ENCODE peak calls at places on chromosomes 2 and 18, in seven cellular contexts. One of them, this sample, is unnamed.

GRCh38 chr2:9768388-9768787 is 74.9 kb upstream of the TAF1B start:
- DNase-seq in AG04450: no peak
- DNase-seq in cardiac muscle cell: peak; percentile 85
- DNase-seq in PC-3: no peak
- DNase-seq in body of pancreas: peak; percentile 87
- DNase-seq in neuronal stem cell: peak; percentile 51
- DNase-seq in CD8-positive, alpha-beta memory T cell: no peak
- DNase-seq in this sample: no peak

GRCh38 chr18:6745504-6746031 is 16.1 kb downstream of the ARHGAP28 start:
- DNase-seq in cardiac muscle cell: no peak
- DNase-seq in body of pancreas: no peak
- DNase-seq in AG04450: no peak
- DNase-seq in CD8-positive, alpha-beta memory T cell: no peak
- DNase-seq in PC-3: no peak
- DNase-seq in neuronal stem cell: no peak
- DNase-seq in this sample: no peak

GRCh38 chr2:131077966-131078365 is 15.3 kb downstream of the FAM168B start:
- DNase-seq in PC-3: no peak
- DNase-seq in cardiac muscle cell: no peak
- DNase-seq in neuronal stem cell: no peak
- DNase-seq in CD8-positive, alpha-beta memory T cell: no peak
- DNase-seq in body of pancreas: no peak
- DNase-seq in AG04450: no peak
- DNase-seq in this sample: no peak

GRCh38 chr2:58557166-58557565 is 316.0 kb upstream of the FANCL start:
- DNase-seq in body of pancreas: no peak
- DNase-seq in AG04450: no peak
- DNase-seq in cardiac muscle cell: no peak
- DNase-seq in CD8-positive, alpha-beta memory T cell: no peak
- DNase-seq in neuronal stem cell: peak; percentile 38
- DNase-seq in PC-3: no peak
- DNase-seq in this sample: no peak

GRCh38 chr2:47429795-47430194 is 26.8 kb downstream of the MSH2 start:
- DNase-seq in PC-3: peak; percentile 82
- DNase-seq in CD8-positive, alpha-beta memory T cell: no peak
- DNase-seq in body of pancreas: no peak
- DNase-seq in neuronal stem cell: no peak
- DNase-seq in AG04450: no peak
- DNase-seq in cardiac muscle cell: no peak
- DNase-seq in this sample: no peak

GRCh38 chr18:11981633-11982366 is 493 bp downstream of the IMPA2 start:
- DNase-seq in AG04450: no peak
- DNase-seq in body of pancreas: peak; percentile 52
- DNase-seq in CD8-positive, alpha-beta memory T cell: no peak
- DNase-seq in neuronal stem cell: peak; percentile 69
- DNase-seq in cardiac muscle cell: peak; percentile 58
- DNase-seq in PC-3: peak; percentile 46
- DNase-seq in this sample: peak; percentile 46

GRCh38 chr2:118185210-118186109 is 97.2 kb downstream of the INSIG2 start:
- DNase-seq in body of pancreas: peak; percentile 69
- DNase-seq in PC-3: peak; percentile 55
- DNase-seq in CD8-positive, alpha-beta memory T cell: peak; percentile 59
- DNase-seq in cardiac muscle cell: peak; percentile 76
- DNase-seq in neuronal stem cell: peak; percentile 45
- DNase-seq in AG04450: no peak
- DNase-seq in this sample: peak; percentile 14

GRCh38 chr2:134576478-134576877 is 142.3 kb downstream of the TMEM163 start:
- DNase-seq in neuronal stem cell: no peak
- DNase-seq in PC-3: no peak
- DNase-seq in AG04450: no peak
- DNase-seq in body of pancreas: no peak
- DNase-seq in cardiac muscle cell: no peak
- DNase-seq in CD8-positive, alpha-beta memory T cell: no peak
- DNase-seq in this sample: no peak

GRCh38 chr18:64720781-64721464 is 572.0 kb upstream of the LINC00305 start:
- DNase-seq in AG04450: no peak
- DNase-seq in PC-3: peak; percentile 15
- DNase-seq in body of pancreas: peak; percentile 87
- DNase-seq in CD8-positive, alpha-beta memory T cell: no peak
- DNase-seq in neuronal stem cell: peak; percentile 49
- DNase-seq in cardiac muscle cell: peak; percentile 5
- DNase-seq in this sample: no peak

GRCh38 chr2:213679894-213680293 is 395.6 kb downstream of the SPAG16 start:
- DNase-seq in CD8-positive, alpha-beta memory T cell: no peak
- DNase-seq in body of pancreas: no peak
- DNase-seq in AG04450: no peak
- DNase-seq in neuronal stem cell: no peak
- DNase-seq in cardiac muscle cell: no peak
- DNase-seq in PC-3: no peak
- DNase-seq in this sample: no peak

GRCh38 chr2:5976626-5977025 is 284.4 kb downstream of the SOX11 start:
- DNase-seq in CD8-positive, alpha-beta memory T cell: no peak
- DNase-seq in neuronal stem cell: no peak
- DNase-seq in AG04450: no peak
- DNase-seq in body of pancreas: no peak
- DNase-seq in PC-3: no peak
- DNase-seq in cardiac muscle cell: no peak
- DNase-seq in this sample: no peak

GRCh38 chr2:96540136-96540535 is 3.6 kb downstream of the ARID5A start:
- DNase-seq in cardiac muscle cell: no peak
- DNase-seq in body of pancreas: no peak
- DNase-seq in neuronal stem cell: no peak
- DNase-seq in CD8-positive, alpha-beta memory T cell: no peak
- DNase-seq in AG04450: no peak
- DNase-seq in PC-3: peak; percentile 90
- DNase-seq in this sample: no peak

GRCh38 chr2:200756618-200757321 is 54.9 kb upstream of the BZW1 start:
- DNase-seq in PC-3: peak; percentile 93
- DNase-seq in neuronal stem cell: no peak
- DNase-seq in AG04450: peak; percentile 52
- DNase-seq in cardiac muscle cell: no peak
- DNase-seq in CD8-positive, alpha-beta memory T cell: no peak
- DNase-seq in body of pancreas: no peak
- DNase-seq in this sample: no peak

GRCh38 chr2:20671736-20672080 is 4.8 kb downstream of the GDF7 start:
- DNase-seq in body of pancreas: no peak
- DNase-seq in cardiac muscle cell: no peak
- DNase-seq in CD8-positive, alpha-beta memory T cell: no peak
- DNase-seq in AG04450: no peak
- DNase-seq in PC-3: no peak
- DNase-seq in neuronal stem cell: no peak
- DNase-seq in this sample: no peak

GRCh38 chr2:113703404-113704299 is 52.8 kb downstream of the SLC35F5 start:
- DNase-seq in CD8-positive, alpha-beta memory T cell: no peak
- DNase-seq in body of pancreas: no peak
- DNase-seq in PC-3: no peak
- DNase-seq in AG04450: no peak
- DNase-seq in cardiac muscle cell: no peak
- DNase-seq in neuronal stem cell: no peak
- DNase-seq in this sample: no peak

GRCh38 chr18:64099244-64099643 is 49.6 kb downstream of the LINC00305 start:
- DNase-seq in body of pancreas: no peak
- DNase-seq in cardiac muscle cell: no peak
- DNase-seq in neuronal stem cell: no peak
- DNase-seq in AG04450: no peak
- DNase-seq in PC-3: no peak
- DNase-seq in CD8-positive, alpha-beta memory T cell: no peak
- DNase-seq in this sample: no peak

GRCh38 chr2:189819297-189819704 is 35.1 kb downstream of the PMS1 start:
- DNase-seq in neuronal stem cell: no peak
- DNase-seq in body of pancreas: no peak
- DNase-seq in CD8-positive, alpha-beta memory T cell: no peak
- DNase-seq in cardiac muscle cell: no peak
- DNase-seq in AG04450: no peak
- DNase-seq in PC-3: peak; percentile 59
- DNase-seq in this sample: no peak

GRCh38 chr2:144213797-144214196 is 306.1 kb downstream of the ZEB2 start:
- DNase-seq in cardiac muscle cell: no peak
- DNase-seq in PC-3: no peak
- DNase-seq in body of pancreas: no peak
- DNase-seq in CD8-positive, alpha-beta memory T cell: no peak
- DNase-seq in AG04450: no peak
- DNase-seq in neuronal stem cell: no peak
- DNase-seq in this sample: no peak

GRCh38 chr2:213002383-213002782 is 149.0 kb downstream of the IKZF2 start:
- DNase-seq in neuronal stem cell: no peak
- DNase-seq in cardiac muscle cell: no peak
- DNase-seq in body of pancreas: no peak
- DNase-seq in AG04450: no peak
- DNase-seq in CD8-positive, alpha-beta memory T cell: no peak
- DNase-seq in PC-3: no peak
- DNase-seq in this sample: no peak

GRCh38 chr2:223465793-223466192 is 136.4 kb downstream of the SCG2 start:
- DNase-seq in neuronal stem cell: no peak
- DNase-seq in PC-3: peak; percentile 92
- DNase-seq in cardiac muscle cell: no peak
- DNase-seq in body of pancreas: peak; percentile 82
- DNase-seq in AG04450: peak; percentile 79
- DNase-seq in CD8-positive, alpha-beta memory T cell: no peak
- DNase-seq in this sample: peak; percentile 100

GRCh38 chr18:21134895-21135294 is 23.3 kb upstream of the ROCK1 start:
- DNase-seq in AG04450: no peak
- DNase-seq in body of pancreas: peak; percentile 15
- DNase-seq in CD8-positive, alpha-beta memory T cell: no peak
- DNase-seq in neuronal stem cell: no peak
- DNase-seq in cardiac muscle cell: no peak
- DNase-seq in PC-3: peak; percentile 48
- DNase-seq in this sample: peak; percentile 53

GRCh38 chr2:188435115-188435514 is 143.4 kb downstream of the GULP1 start:
- DNase-seq in AG04450: no peak
- DNase-seq in CD8-positive, alpha-beta memory T cell: no peak
- DNase-seq in cardiac muscle cell: no peak
- DNase-seq in PC-3: no peak
- DNase-seq in body of pancreas: no peak
- DNase-seq in neuronal stem cell: no peak
- DNase-seq in this sample: no peak

GRCh38 chr2:188439986-188440385 is 148.3 kb downstream of the GULP1 start:
- DNase-seq in neuronal stem cell: no peak
- DNase-seq in PC-3: no peak
- DNase-seq in cardiac muscle cell: no peak
- DNase-seq in CD8-positive, alpha-beta memory T cell: no peak
- DNase-seq in AG04450: no peak
- DNase-seq in body of pancreas: no peak
- DNase-seq in this sample: no peak

GRCh38 chr2:188434018-188434417 is 142.3 kb downstream of the GULP1 start:
- DNase-seq in CD8-positive, alpha-beta memory T cell: no peak
- DNase-seq in PC-3: no peak
- DNase-seq in body of pancreas: no peak
- DNase-seq in cardiac muscle cell: no peak
- DNase-seq in AG04450: no peak
- DNase-seq in neuronal stem cell: no peak
- DNase-seq in this sample: no peak

GRCh38 chr2:188440849-188441248 is 149.2 kb downstream of the GULP1 start:
- DNase-seq in body of pancreas: no peak
- DNase-seq in cardiac muscle cell: no peak
- DNase-seq in PC-3: no peak
- DNase-seq in CD8-positive, alpha-beta memory T cell: no peak
- DNase-seq in AG04450: no peak
- DNase-seq in neuronal stem cell: no peak
- DNase-seq in this sample: no peak

DNA sequence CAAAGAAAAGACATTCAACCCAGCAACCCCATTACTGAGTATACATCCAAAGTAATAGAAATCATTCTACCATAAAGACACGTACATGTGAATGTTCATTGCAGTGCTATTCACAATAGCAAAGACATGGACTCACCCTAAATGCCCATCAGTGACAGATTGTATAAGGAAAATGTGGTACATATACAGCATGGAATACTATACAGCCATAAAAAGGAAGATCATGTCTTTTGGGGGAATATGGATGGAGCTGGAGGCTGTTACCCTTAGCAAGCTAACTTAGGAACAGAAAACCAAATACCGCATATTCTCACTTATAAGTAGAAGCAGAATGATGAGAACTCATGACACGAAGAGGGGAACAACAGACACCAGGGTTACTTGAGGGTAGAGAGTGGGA is 145.9 kb downstream of the GULP1 start:
- DNase-seq in body of pancreas: no peak
- DNase-seq in CD8-positive, alpha-beta memory T cell: no peak
- DNase-seq in PC-3: no peak
- DNase-seq in AG04450: no peak
- DNase-seq in neuronal stem cell: no peak
- DNase-seq in cardiac muscle cell: no peak
- DNase-seq in this sample: no peak
- H3K27ac ChIP-seq in body of pancreas: no peak overlapping the region
- H3K27ac ChIP-seq in CD8-positive, alpha-beta memory T cell: no peak overlapping the region
- H3K27ac ChIP-seq in PC-3: no peak overlapping the region
- H3K27ac ChIP-seq in AG04450: no peak overlapping the region
- H3K27ac ChIP-seq in neuronal stem cell: no peak overlapping the region
- H3K27ac ChIP-seq in cardiac muscle cell: no peak overlapping the region
- H3K27ac ChIP-seq in this sample: no peak overlapping the region

GRCh38 chr18:79393181-79393598 is 2.5 kb upstream of the NFATC1 start:
- DNase-seq in CD8-positive, alpha-beta memory T cell: peak; percentile 60
- DNase-seq in AG04450: no peak
- DNase-seq in PC-3: no peak
- DNase-seq in body of pancreas: no peak
- DNase-seq in neuronal stem cell: no peak
- DNase-seq in cardiac muscle cell: no peak
- DNase-seq in this sample: no peak
- H3K27me3 ChIP-seq in CD8-positive, alpha-beta memory T cell: peaks cover 6% of the 10 kb centered on the region
- H3K27me3 ChIP-seq in AG04450: peaks cover 48% of the 10 kb centered on the region
- H3K27me3 ChIP-seq in PC-3: no peaks in the 10 kb centered on the region
- H3K27me3 ChIP-seq in body of pancreas: peaks cover 28% of the 10 kb centered on the region
- H3K27me3 ChIP-seq in neuronal stem cell: peaks cover 42% of the 10 kb centered on the region
- H3K27me3 ChIP-seq in cardiac muscle cell: peaks cover 71% of the 10 kb centered on the region
- H3K27me3 ChIP-seq in this sample: peaks cover 15% of the 10 kb centered on the region

GRCh38 chr2:30346475-30347169 is 100.4 kb upstream of the LCLAT1 start:
- DNase-seq in cardiac muscle cell: peak; percentile 60
- DNase-seq in neuronal stem cell: no peak
- DNase-seq in PC-3: no peak
- DNase-seq in AG04450: no peak
- DNase-seq in body of pancreas: peak; percentile 64
- DNase-seq in CD8-positive, alpha-beta memory T cell: no peak
- DNase-seq in this sample: no peak
- H3K27ac ChIP-seq in cardiac muscle cell: no peak overlapping the region
- H3K27ac ChIP-seq in neuronal stem cell: no peak overlapping the region
- H3K27ac ChIP-seq in PC-3: no peak overlapping the region
- H3K27ac ChIP-seq in AG04450: no peak overlapping the region
- H3K27ac ChIP-seq in body of pancreas: peak overlapping the region; percentile 51
- H3K27ac ChIP-seq in CD8-positive, alpha-beta memory T cell: no peak overlapping the region
- H3K27ac ChIP-seq in this sample: no peak overlapping the region

DNA sequence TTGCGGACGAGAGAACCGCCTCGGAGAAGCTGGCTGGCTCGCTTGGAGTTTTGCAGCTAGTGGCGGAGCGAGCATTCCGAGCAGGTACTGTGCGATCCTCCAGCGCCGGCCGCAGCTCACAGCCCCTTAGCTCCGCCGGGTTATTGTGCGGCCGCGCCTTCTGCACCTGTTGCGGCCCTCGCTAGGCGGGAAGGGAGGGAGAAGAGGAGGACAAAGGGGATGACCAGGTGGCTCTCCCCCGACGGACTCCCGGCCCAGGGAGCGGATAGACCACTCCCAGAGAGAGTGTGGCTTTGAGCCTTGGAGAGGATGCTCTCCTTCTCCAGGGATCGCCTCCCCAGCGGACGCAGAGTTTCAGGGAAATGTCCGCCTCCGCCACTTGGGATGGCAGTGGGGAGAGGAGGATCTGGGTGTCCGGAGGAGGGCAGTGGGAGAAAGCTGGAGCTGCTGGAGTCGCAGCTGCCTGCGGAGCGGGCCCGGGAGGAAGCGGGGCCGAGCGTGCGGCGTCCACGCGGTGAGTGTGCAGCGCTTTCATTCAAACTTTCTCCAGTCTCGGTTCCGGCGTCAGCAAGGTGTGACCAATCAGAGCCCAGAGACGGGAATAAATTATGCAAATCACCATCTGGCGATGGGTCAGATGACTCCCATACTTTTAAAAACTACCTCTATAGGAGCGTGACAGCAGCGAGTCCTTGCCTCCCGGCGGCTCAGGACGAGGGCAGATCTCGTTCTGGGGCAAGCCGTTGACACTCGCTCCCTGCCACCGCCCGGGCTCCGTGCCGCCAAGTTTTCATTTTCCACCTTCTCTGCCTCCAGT is at the start of gene LIPG:
- DNase-seq in body of pancreas: peak; percentile 59
- DNase-seq in CD8-positive, alpha-beta memory T cell: peak; percentile 50
- DNase-seq in cardiac muscle cell: peak; percentile 90
- DNase-seq in PC-3: peak; percentile 76
- DNase-seq in neuronal stem cell: peak; percentile 89
- DNase-seq in AG04450: no peak
- DNase-seq in this sample: peak; percentile 80
- H3K27me3 ChIP-seq in body of pancreas: no peaks in the 10 kb centered on the region
- H3K27me3 ChIP-seq in CD8-positive, alpha-beta memory T cell: peaks cover 43% of the 10 kb centered on the region
- H3K27me3 ChIP-seq in cardiac muscle cell: peaks cover 18% of the 10 kb centered on the region
- H3K27me3 ChIP-seq in PC-3: no peaks in the 10 kb centered on the region
- H3K27me3 ChIP-seq in neuronal stem cell: no peaks in the 10 kb centered on the region
- H3K27me3 ChIP-seq in AG04450: peaks cover 60% of the 10 kb centered on the region
- H3K27me3 ChIP-seq in this sample: peaks cover 71% of the 10 kb centered on the region